ENCODE peak calls at places on chromosome 11, in five cellular contexts. R is epithelial cell of esophagus, H is stomach, P is fibroblast of mammary gland, A is neural crest cell. S is an unnamed sample.

GRCh38 chr11:2743427-2744110 is 43.8 kb upstream of the KCNQ1OT1 start:
- DNase-seq in R (no peak), H (no peak), P (no peak), A (no peak), S (no peak)

GRCh38 chr11:112016088-112016764 is 9.0 kb upstream of the DLAT start:
- DNase-seq in R (no peak), H (no peak), P (peak), A (no peak), S (no peak)

GRCh38 chr11:73188301-73188700 is 29.8 kb upstream of the P2RY2 start:
- DNase-seq in R (no peak), H (peak), P (no peak), A (no peak), S (no peak)

GRCh38 chr11:90840071-90840470 is 617.2 kb upstream of the CHORDC1 start:
- DNase-seq in R (peak), H (no peak), P (no peak), A (no peak), S (no peak)

GRCh38 chr11:129320485-129320884 is 55.2 kb upstream of the BARX2 start:
- DNase-seq in R (peak), H (no peak), P (peak), A (no peak), S (peak)

GRCh38 chr11:69292221-69292648 is 1.7 kb upstream of the MYEOV start:
- DNase-seq in R (peak), H (no peak), P (peak), A (peak), S (no peak)

GRCh38 chr11:65411681-65412070 is 10.9 kb upstream of the NEAT1 start:
- DNase-seq in R (no peak), H (no peak), P (no peak), A (no peak), S (no peak)

GRCh38 chr11:10540546-10540914 is 457 bp downstream of the RNF141 start:
- DNase-seq in R (peak), H (peak), P (peak), A (no peak), S (peak)

GRCh38 chr11:30546334-30546733 is 39.8 kb downstream of the MPPED2 start:
- DNase-seq in R (no peak), H (no peak), P (no peak), A (no peak), S (no peak)

GRCh38 chr11:1029686-1030085 is 6.8 kb downstream of the MUC6 start:
- DNase-seq in R (no peak), H (no peak), P (no peak), A (no peak), S (no peak)

GRCh38 chr11:59755701-59756495 is 722 bp downstream of the STX3 start:
- DNase-seq in R (peak), H (peak), P (peak), A (peak), S (peak)

GRCh38 chr11:126173257-126173656 is 38.2 kb downstream of the RPUSD4 start:
- DNase-seq in R (no peak), H (no peak), P (no peak), A (no peak), S (no peak)

GRCh38 chr11:131815631-131816030 is 445.2 kb downstream of the NTM start:
- DNase-seq in R (no peak), H (no peak), P (no peak), A (no peak), S (no peak)

GRCh38 chr11:8033312-8033715 is 46.2 kb downstream of the EIF3F start:
- DNase-seq in R (peak), H (peak), P (peak), A (peak), S (peak)

GRCh38 chr11:33329705-33330329 is 72.6 kb downstream of the HIPK3 start:
- DNase-seq in R (peak), H (peak), P (peak), A (peak), S (no peak)

GRCh38 chr11:41320233-41320993 is 139.0 kb downstream of the LRRC4C start:
- DNase-seq in R (no peak), H (no peak), P (no peak), A (no peak), S (no peak)

GRCh38 chr11:116928102-116928777 is 90.8 kb upstream of the APOA1 start:
- DNase-seq in R (no peak), H (no peak), P (no peak), A (no peak), S (no peak)

GRCh38 chr11:45879803-45880685 is 5.4 kb upstream of the MAPK8IP1 start:
- DNase-seq in R (peak), H (no peak), P (peak), A (no peak), S (no peak)

GRCh38 chr11:67370351-67371076 is 2.9 kb downstream of the CLCF1 start:
- DNase-seq in R (no peak), H (no peak), P (peak), A (no peak), S (no peak)

GRCh38 chr11:38365274-38365673 is 1767.2 kb upstream of the RAG2 start:
- DNase-seq in R (peak), H (no peak), P (no peak), A (no peak), S (no peak)

GRCh38 chr11:101617735-101618332 is 34.0 kb upstream of the TRPC6 start:
- DNase-seq in R (peak), H (no peak), P (peak), A (no peak), S (no peak)

GRCh38 chr11:114195981-114196731 is 100.0 kb upstream of the NNMT start:
- DNase-seq in R (peak), H (peak), P (peak), A (no peak), S (no peak)
- TF ChIP-seq CTCF in R (peak), H (no peak), P (no peak), A (no peak), S (no peak)

GRCh38 chr11:70702040-70702648 is 303.8 kb downstream of the CTTN start:
- DNase-seq in R (no peak), H (no peak), P (no peak), A (no peak), S (no peak)

GRCh38 chr11:70698871-70699270 is 300.5 kb downstream of the CTTN start:
- DNase-seq in R (no peak), H (no peak), P (no peak), A (no peak), S (no peak)

GRCh38 chr11:70699294-70700221 is 301.2 kb downstream of the CTTN start:
- DNase-seq in R (no peak), H (no peak), P (no peak), A (no peak), S (no peak)

GRCh38 chr11:70700871-70701270 is 302.5 kb downstream of the CTTN start:
- DNase-seq in R (no peak), H (no peak), P (no peak), A (no peak), S (no peak)

GRCh38 chr11:70700453-70700852 is 302.1 kb downstream of the CTTN start:
- DNase-seq in R (no peak), H (no peak), P (no peak), A (no peak), S (no peak)
- TF ChIP-seq CTCF in R (no peak), H (no peak), P (no peak), A (no peak), S (no peak)

DNA sequence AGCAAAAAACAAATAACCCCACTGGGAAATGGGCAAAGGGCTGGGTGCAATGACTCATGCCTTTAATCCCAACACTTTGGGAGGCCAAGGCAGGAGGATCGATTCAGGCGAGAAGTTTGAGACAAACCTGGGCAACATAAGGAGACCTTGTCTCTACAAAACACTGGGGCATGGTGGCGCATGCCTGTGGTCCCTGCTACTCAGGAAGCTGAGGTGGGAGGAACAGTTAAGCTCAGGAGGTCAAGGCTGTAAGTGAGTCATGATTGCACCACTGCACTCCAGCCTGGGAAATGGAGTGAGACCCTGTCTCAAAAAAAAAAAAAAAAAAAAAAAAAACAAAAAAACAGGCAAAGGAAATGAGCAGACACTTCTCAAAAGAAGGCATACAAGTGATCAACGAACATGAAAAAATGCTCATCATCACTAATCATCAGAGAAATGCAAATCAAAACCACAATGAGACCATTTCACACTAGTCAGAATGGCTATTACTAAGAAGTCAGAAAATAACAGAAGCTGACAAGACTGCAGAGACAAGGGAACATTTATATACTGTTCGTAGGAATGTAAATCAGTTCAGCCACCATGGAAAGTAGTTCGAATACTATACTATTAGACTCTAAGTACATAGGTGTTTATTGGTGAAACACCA is 48.2 kb upstream of the SMCO4 start:
- DNase-seq in R (peak), H (no peak), P (peak), A (no peak), S (no peak)
- TF ChIP-seq CTCF in R (no peak), H (no peak), P (no peak), A (no peak), S (no peak)

DNA sequence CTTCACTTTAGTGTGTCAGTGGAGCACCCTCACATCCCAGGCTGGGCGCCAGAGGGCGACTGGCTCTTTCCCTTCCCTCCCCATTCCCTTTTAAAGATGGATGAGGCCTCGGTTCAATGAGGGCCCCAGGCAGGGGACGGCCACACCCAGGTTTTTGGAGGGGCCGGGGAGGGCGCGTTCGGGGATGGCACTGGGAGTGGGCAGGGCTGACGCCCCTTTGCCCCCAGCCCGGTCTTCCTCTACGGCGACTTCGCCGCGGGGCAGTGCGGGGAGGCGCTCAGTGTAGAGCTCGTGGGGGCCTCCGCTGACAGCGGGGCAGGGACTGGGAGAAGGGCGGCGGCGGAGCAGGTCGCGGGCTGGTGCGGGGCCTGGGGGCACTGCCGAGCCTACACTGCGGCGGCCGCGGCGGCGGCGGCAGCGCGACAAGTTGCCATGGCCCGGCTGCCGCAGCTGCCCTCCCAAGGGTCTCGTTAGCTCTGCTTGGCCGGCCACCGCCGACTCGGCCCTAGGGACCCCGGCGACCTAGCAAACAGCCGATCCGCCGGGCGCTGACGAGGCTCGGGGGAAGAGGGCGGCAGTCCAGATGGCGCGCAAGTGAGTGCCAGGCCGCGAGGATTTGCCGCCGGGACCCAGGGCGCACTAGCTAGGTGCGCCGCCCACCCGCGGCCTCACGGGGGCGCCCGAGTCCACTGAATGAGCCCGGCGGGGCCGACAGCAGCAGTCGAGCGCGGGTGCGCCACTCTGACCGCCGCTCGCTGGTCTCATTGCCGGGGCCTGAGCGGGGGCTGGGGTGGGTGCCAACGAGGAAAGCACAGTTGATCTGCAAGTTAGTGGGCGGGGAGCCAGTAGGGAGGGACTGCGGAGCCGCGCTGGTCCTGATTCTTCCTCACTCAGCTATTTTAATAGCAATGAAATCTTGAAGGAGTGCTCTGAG is 92.7 kb downstream of the RRM1 start:
- DNase-seq in R (peak), H (peak), P (peak), A (peak), S (peak)
- TF ChIP-seq CTCF in R (peak), H (peak), P (peak), A (peak), S (peak)

GRCh38 chr11:3824714-3825472 is 15.9 kb downstream of the RHOG start:
- DNase-seq in R (peak), H (peak), P (peak), A (peak), S (no peak)
- TF ChIP-seq CTCF in R (peak), H (peak), P (peak), A (peak), S (peak)